ENCODE peak calls at places on chromosome 9, in four cellular contexts. One of them, this sample, is unnamed.

GRCh38 chr9:135702002-135702721 is at the start of gene KCNT1:
- DNase-seq in H9: peak; percentile 76
- DNase-seq in IMR-90: peak; percentile 13
- DNase-seq in H1: no peak
- DNase-seq in this sample: peak; percentile 43

GRCh38 chr9:113548221-113549041 is 84.9 kb downstream of the RGS3 start:
- DNase-seq in H9: no peak
- DNase-seq in IMR-90: no peak
- DNase-seq in H1: no peak
- DNase-seq in this sample: peak; percentile 77

GRCh38 chr9:93761822-93762221 is 185.4 kb downstream of the PHF2 start:
- DNase-seq in H9: no peak
- DNase-seq in IMR-90: no peak
- DNase-seq in H1: no peak
- DNase-seq in this sample: no peak

GRCh38 chr9:92468206-92468605 is 14.1 kb downstream of the ASPN start:
- DNase-seq in H9: no peak
- DNase-seq in IMR-90: peak; percentile 66
- DNase-seq in H1: no peak
- DNase-seq in this sample: no peak

GRCh38 chr9:91682806-91683205 is 259.2 kb upstream of the NFIL3 start:
- DNase-seq in H9: no peak
- DNase-seq in IMR-90: peak; percentile 57
- DNase-seq in H1: no peak
- DNase-seq in this sample: no peak

GRCh38 chr9:18972675-18973074 is 60.3 kb downstream of the SAXO1 start:
- DNase-seq in H9: no peak
- DNase-seq in IMR-90: no peak
- DNase-seq in H1: no peak
- DNase-seq in this sample: no peak

GRCh38 chr9:98087420-98088354 is 31.2 kb downstream of the NANS start:
- DNase-seq in H9: peak; percentile 86
- DNase-seq in IMR-90: peak; percentile 20
- DNase-seq in H1: peak; percentile 36
- DNase-seq in this sample: peak; percentile 81

GRCh38 chr9:33750307-33750838 is 45.0 kb upstream of the PRSS3 start:
- DNase-seq in H9: no peak
- DNase-seq in IMR-90: peak; percentile 15
- DNase-seq in H1: no peak
- DNase-seq in this sample: no peak

GRCh38 chr9:136103651-136104487 is 8.8 kb upstream of the NACC2 start:
- DNase-seq in H9: peak; percentile 56
- DNase-seq in IMR-90: no peak
- DNase-seq in H1: no peak
- DNase-seq in this sample: no peak

GRCh38 chr9:108022246-108022935 is 532.8 kb upstream of the KLF4 start:
- DNase-seq in H9: no peak
- DNase-seq in IMR-90: no peak
- DNase-seq in H1: no peak
- DNase-seq in this sample: no peak

GRCh38 chr9:35820076-35820475 is 5.2 kb upstream of the HINT2 start:
- DNase-seq in H9: no peak
- DNase-seq in IMR-90: peak; percentile 77
- DNase-seq in H1: no peak
- DNase-seq in this sample: no peak

GRCh38 chr9:133726401-133727276 is 11.5 kb downstream of the SARDH start:
- DNase-seq in H9: peak; percentile 68
- DNase-seq in IMR-90: peak; percentile 50
- DNase-seq in H1: no peak
- DNase-seq in this sample: peak; percentile 65

GRCh38 chr9:38417003-38417965 is 7.0 kb downstream of the IGFBPL1 start:
- DNase-seq in H9: peak; percentile 80
- DNase-seq in IMR-90: no peak
- DNase-seq in H1: no peak
- DNase-seq in this sample: peak; percentile 78

GRCh38 chr9:8351431-8351830 is 551.9 kb upstream of the DMAC1 start:
- DNase-seq in H9: no peak
- DNase-seq in IMR-90: no peak
- DNase-seq in H1: no peak
- DNase-seq in this sample: no peak

GRCh38 chr9:91500509-91501011 is 76.9 kb upstream of the NFIL3 start:
- DNase-seq in H9: no peak
- DNase-seq in IMR-90: peak; percentile 95
- DNase-seq in H1: no peak
- DNase-seq in this sample: no peak

GRCh38 chr9:128911529-128912035 is 9.2 kb upstream of the PHYHD1 start:
- DNase-seq in H9: peak; percentile 62
- DNase-seq in IMR-90: peak; percentile 77
- DNase-seq in H1: peak; percentile 64
- DNase-seq in this sample: peak; percentile 96

GRCh38 chr9:132586830-132587483 is 4.6 kb downstream of the BARHL1 start:
- DNase-seq in H9: no peak
- DNase-seq in IMR-90: no peak
- DNase-seq in H1: no peak
- DNase-seq in this sample: no peak

GRCh38 chr9:124511891-124512805 is 4.9 kb upstream of the NR5A1 start:
- DNase-seq in H9: peak; percentile 28
- DNase-seq in IMR-90: no peak
- DNase-seq in H1: no peak
- DNase-seq in this sample: no peak

GRCh38 chr9:36298566-36298965 is 40.3 kb upstream of the GNE start:
- DNase-seq in H9: no peak
- DNase-seq in IMR-90: peak; percentile 25
- DNase-seq in H1: no peak
- DNase-seq in this sample: no peak

GRCh38 chr9:108511200-108511756 is 344.5 kb downstream of the ACTL7B start:
- DNase-seq in H9: no peak
- DNase-seq in IMR-90: peak; percentile 85
- DNase-seq in H1: no peak
- DNase-seq in this sample: no peak

GRCh38 chr9:36902063-36902735 is 131.9 kb downstream of the PAX5 start:
- DNase-seq in H9: no peak
- DNase-seq in IMR-90: no peak
- DNase-seq in H1: no peak
- DNase-seq in this sample: no peak

GRCh38 chr9:10534863-10535262 is 77.9 kb downstream of the PTPRD start:
- DNase-seq in H9: no peak
- DNase-seq in IMR-90: no peak
- DNase-seq in H1: no peak
- DNase-seq in this sample: no peak

GRCh38 chr9:133616643-133617405 is 7.6 kb upstream of the FAM163B start:
- DNase-seq in H9: no peak
- DNase-seq in IMR-90: no peak
- DNase-seq in H1: no peak
- DNase-seq in this sample: no peak

GRCh38 chr9:110076894-110077725 is 130.8 kb downstream of the C9orf152 start:
- DNase-seq in H9: no peak
- DNase-seq in IMR-90: peak; percentile 79
- DNase-seq in H1: no peak
- DNase-seq in this sample: peak; percentile 23

GRCh38 chr9:34282096-34282495 is 47.0 kb downstream of the KIF24 start:
- DNase-seq in H9: no peak
- DNase-seq in IMR-90: peak; percentile 12
- DNase-seq in H1: no peak
- DNase-seq in this sample: no peak

GRCh38 chr9:16367605-16368424 is 502.7 kb downstream of the BNC2 start:
- DNase-seq in H9: peak; percentile 17
- DNase-seq in IMR-90: peak; percentile 80
- DNase-seq in H1: no peak
- DNase-seq in this sample: peak; percentile 85

GRCh38 chr9:29332789-29333188 is 1759.5 kb upstream of the C9orf72 start:
- DNase-seq in H9: no peak
- DNase-seq in IMR-90: no peak
- DNase-seq in H1: no peak
- DNase-seq in this sample: no peak

GRCh38 chr9:114035221-114035844 is 42.8 kb downstream of the AMBP start:
- DNase-seq in H9: peak; percentile 15
- DNase-seq in IMR-90: no peak
- DNase-seq in H1: no peak
- DNase-seq in this sample: no peak

GRCh38 chr9:86099695-86100364 is 472 bp upstream of the GOLM1 start:
- DNase-seq in H9: peak; percentile 49
- DNase-seq in IMR-90: peak; percentile 57
- DNase-seq in H1: no peak
- DNase-seq in this sample: peak; percentile 67

GRCh38 chr9:34547960-34548603 is 25.3 kb upstream of the ENHO start:
- DNase-seq in H9: peak; percentile 83
- DNase-seq in IMR-90: peak; percentile 51
- DNase-seq in H1: no peak
- DNase-seq in this sample: peak; percentile 68

GRCh38 chr9:128683340-128684064 is 5.5 kb upstream of the SET start:
- DNase-seq in H9: peak; percentile 97
- DNase-seq in IMR-90: peak; percentile 19
- DNase-seq in H1: peak; percentile 92
- DNase-seq in this sample: peak; percentile 95

GRCh38 chr9:136975624-136976023 is 1.7 kb upstream of the PTGDS start:
- DNase-seq in H9: peak; percentile 83
- DNase-seq in IMR-90: no peak
- DNase-seq in H1: no peak
- DNase-seq in this sample: peak; percentile 54

GRCh38 chr9:78778843-78779486 is 482.0 kb downstream of the PSAT1 start:
- DNase-seq in H9: no peak
- DNase-seq in IMR-90: no peak
- DNase-seq in H1: no peak
- DNase-seq in this sample: peak; percentile 25

GRCh38 chr9:114034663-114035062 is 43.4 kb downstream of the AMBP start:
- DNase-seq in H9: no peak
- DNase-seq in IMR-90: no peak
- DNase-seq in H1: no peak
- DNase-seq in this sample: no peak

GRCh38 chr9:130429407-130429806 is 15.4 kb upstream of the ASS1 start:
- DNase-seq in H9: no peak
- DNase-seq in IMR-90: no peak
- DNase-seq in H1: no peak
- DNase-seq in this sample: no peak

GRCh38 chr9:130429831-130430230 is 14.9 kb upstream of the ASS1 start:
- DNase-seq in H9: no peak
- DNase-seq in IMR-90: no peak
- DNase-seq in H1: no peak
- DNase-seq in this sample: no peak

GRCh38 chr9:130427326-130427725 is 17.4 kb upstream of the ASS1 start:
- DNase-seq in H9: no peak
- DNase-seq in IMR-90: no peak
- DNase-seq in H1: no peak
- DNase-seq in this sample: no peak

GRCh38 chr9:130426883-130427282 is 17.9 kb upstream of the ASS1 start:
- DNase-seq in H9: peak; percentile 60
- DNase-seq in IMR-90: peak; percentile 35
- DNase-seq in H1: no peak
- DNase-seq in this sample: no peak

GRCh38 chr9:130428096-130428665 is 16.6 kb upstream of the ASS1 start:
- DNase-seq in H9: no peak
- DNase-seq in IMR-90: no peak
- DNase-seq in H1: no peak
- DNase-seq in this sample: no peak
- H2BK5ac ChIP-seq in H9: no peak overlapping the region
- H2BK5ac ChIP-seq in IMR-90: no peak overlapping the region
- H2BK5ac ChIP-seq in H1: no peak overlapping the region
- H2BK5ac ChIP-seq in this sample: no peak overlapping the region

GRCh38 chr9:31950756-31951155 is 433.7 kb upstream of the ACO1 start:
- DNase-seq in H9: peak; percentile 31
- DNase-seq in IMR-90: no peak
- DNase-seq in H1: peak; percentile 2
- DNase-seq in this sample: peak; percentile 15
- H3K56ac ChIP-seq in H9: no peak overlapping the region
- H3K56ac ChIP-seq in IMR-90: no peak overlapping the region
- H3K56ac ChIP-seq in H1: no peak overlapping the region
- H3K56ac ChIP-seq in this sample: no peak overlapping the region

GRCh38 chr9:74643303-74643933 is 146.3 kb downstream of the RORB start:
- DNase-seq in H9: no peak
- DNase-seq in IMR-90: no peak
- DNase-seq in H1: no peak
- DNase-seq in this sample: peak; percentile 8

GRCh38 chr9:74645007-74645639 is 148.0 kb downstream of the RORB start:
- DNase-seq in H9: no peak
- DNase-seq in IMR-90: no peak
- DNase-seq in H1: no peak
- DNase-seq in this sample: peak; percentile 36

GRCh38 chr9:74639112-74639511 is 142.0 kb downstream of the RORB start:
- DNase-seq in H9: no peak
- DNase-seq in IMR-90: no peak
- DNase-seq in H1: no peak
- DNase-seq in this sample: peak; percentile 37

GRCh38 chr9:74644015-74644414 is 146.9 kb downstream of the RORB start:
- DNase-seq in H9: no peak
- DNase-seq in IMR-90: no peak
- DNase-seq in H1: no peak
- DNase-seq in this sample: no peak

DNA sequence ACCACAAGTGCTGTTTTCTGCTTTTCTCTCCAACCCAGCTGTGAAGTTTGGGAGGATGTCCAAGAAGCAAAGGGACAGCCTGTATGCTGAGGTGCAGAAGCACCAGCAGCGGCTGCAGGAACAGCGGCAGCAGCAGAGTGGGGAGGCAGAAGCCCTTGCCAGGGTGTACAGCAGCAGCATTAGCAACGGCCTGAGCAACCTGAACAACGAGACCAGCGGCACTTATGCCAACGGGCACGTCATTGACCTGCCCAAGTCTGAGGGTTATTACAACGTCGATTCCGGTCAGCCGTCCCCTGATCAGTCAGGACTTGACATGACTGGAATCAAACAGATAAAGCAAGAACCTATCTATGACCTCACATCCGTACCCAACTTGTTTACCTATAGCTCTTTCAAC is 145.2 kb downstream of the RORB start:
- DNase-seq in H9: no peak
- DNase-seq in IMR-90: no peak
- DNase-seq in H1: no peak
- DNase-seq in this sample: no peak
- H3K23ac ChIP-seq in H9: no peak overlapping the region
- H3K23ac ChIP-seq in IMR-90: no peak overlapping the region
- H3K23ac ChIP-seq in H1: no peak overlapping the region
- H3K23ac ChIP-seq in this sample: no peak overlapping the region

GRCh38 chr9:121499427-121500164 is at the start of gene GGTA1:
- DNase-seq in H9: peak; percentile 59
- DNase-seq in IMR-90: peak; percentile 50
- DNase-seq in H1: no peak
- DNase-seq in this sample: peak; percentile 55

GRCh38 chr9:121499177-121499426 is 542 bp downstream of the GGTA1 start:
- DNase-seq in H9: peak; percentile 34
- DNase-seq in IMR-90: no peak
- DNase-seq in H1: no peak
- DNase-seq in this sample: no peak

GRCh38 chr9:121498150-121498486 is 1.5 kb downstream of the GGTA1 start:
- DNase-seq in H9: peak; percentile 75
- DNase-seq in IMR-90: peak; percentile 72
- DNase-seq in H1: no peak
- DNase-seq in this sample: peak; percentile 92

GRCh38 chr9:121500165-121500478 is 478 bp upstream of the GGTA1 start:
- DNase-seq in H9: no peak
- DNase-seq in IMR-90: no peak
- DNase-seq in H1: no peak
- DNase-seq in this sample: no peak

GRCh38 chr9:121498487-121499176 is 1.0 kb downstream of the GGTA1 start:
- DNase-seq in H9: peak; percentile 36
- DNase-seq in IMR-90: peak; percentile 42
- DNase-seq in H1: no peak
- DNase-seq in this sample: peak; percentile 18
- H2BK5ac ChIP-seq in H9: no peak overlapping the region
- H2BK5ac ChIP-seq in IMR-90: no peak overlapping the region
- H2BK5ac ChIP-seq in H1: no peak overlapping the region
- H2BK5ac ChIP-seq in this sample: no peak overlapping the region

GRCh38 chr9:966936-967335 is 9.5 kb upstream of the DMRT3 start:
- DNase-seq in H9: no peak
- DNase-seq in IMR-90: no peak
- DNase-seq in H1: no peak
- DNase-seq in this sample: peak; percentile 46
- H3K56ac ChIP-seq in H9: no peak overlapping the region
- H3K56ac ChIP-seq in IMR-90: no peak overlapping the region
- H3K56ac ChIP-seq in H1: no peak overlapping the region
- H3K56ac ChIP-seq in this sample: no peak overlapping the region

This sample was measured in mesendoderm.